ENCODE peak calls at places on chromosomes 13 and 19, in nine cellular contexts. K is activated naive CD4-positive, alpha-beta T cell treated with anti-CD3 and anti-CD28 coated beads, Interleukin-2, amount 10 ng/mL, durations not matched to agents 7 days and 5 days; P is SW480; J is skeletal muscle cell; Q is CD4-positive, alpha-beta T cell; U is AG10803; C is SHP77 treated with DMSO at 0.1 percent for 48 hours; H is cardiac muscle cell; L is caudate nucleus. W is an unnamed sample.

GRCh38 chr19:11444059-11444458 is 8.6 kb downstream of the PRKCSH start:
- DNase-seq in C (no peak), K (no peak), U (no peak), Q (no peak), P (no peak), L (no peak), H (no peak), J (no peak), W (no peak)

GRCh38 chr19:4831351-4832340 is at the start of gene TICAM1:
- DNase-seq in K (peak; percentile 84), U (peak; percentile 63), H (peak; percentile 70), L (no peak), Q (peak; percentile 56), P (peak; percentile 30), C (no peak), J (no peak), W (no peak)

GRCh38 chr13:79398915-79399314 is 7.1 kb downstream of the RBM26 start:
- DNase-seq in Q (no peak), P (no peak), U (no peak), K (no peak), C (no peak), L (no peak), J (no peak), H (no peak), W (no peak)

GRCh38 chr19:29967623-29968022 is 25.6 kb downstream of the URI1 start:
- DNase-seq in U (peak; percentile 37), C (no peak), P (no peak), H (peak; percentile 56), L (no peak), K (no peak), J (no peak), Q (no peak), W (no peak)

GRCh38 chr19:57934820-57935665 is at the start of gene ZNF418:
- DNase-seq in J (peak; percentile 55), C (no peak), Q (peak; percentile 5), L (peak; percentile 46), K (peak; percentile 72), H (peak; percentile 89), P (no peak), U (peak; percentile 81), W (peak; percentile 46)

GRCh38 chr13:84658881-84659661 is 776.8 kb upstream of the SLITRK1 start:
- DNase-seq in H (peak; percentile 7), K (no peak), U (peak; percentile 47), P (no peak), Q (no peak), C (no peak), L (no peak), J (no peak), W (no peak)

GRCh38 chr19:12868540-12869112 is 12.6 kb downstream of the DNASE2 start:
- DNase-seq in J (no peak), K (no peak), H (no peak), P (peak; percentile 30), L (no peak), C (no peak), Q (no peak), U (no peak), W (no peak)

GRCh38 chr19:35095667-35096368 is 19.8 kb upstream of the FXYD3 start:
- DNase-seq in J (no peak), P (peak; percentile 47), L (no peak), Q (no peak), U (no peak), H (no peak), K (no peak), C (no peak), W (no peak)

GRCh38 chr19:11581740-11582139 is 4.3 kb upstream of the ACP5 start:
- DNase-seq in C (no peak), P (no peak), K (peak; percentile 68), Q (no peak), H (peak; percentile 36), L (no peak), J (no peak), U (peak; percentile 13), W (no peak)

GRCh38 chr19:16260160-16260793 is 62.6 kb downstream of the AP1M1 start:
- DNase-seq in L (no peak), U (no peak), Q (no peak), K (no peak), H (no peak), C (no peak), P (no peak), J (no peak), W (no peak)

GRCh38 chr19:7373862-7374261 is 25.1 kb downstream of the ARHGEF18 start:
- DNase-seq in C (no peak), U (no peak), J (no peak), K (no peak), Q (no peak), P (peak; percentile 52), L (no peak), H (peak; percentile 25), W (no peak)

GRCh38 chr19:3065675-3066357 is 3.5 kb upstream of the TLE5 start:
- DNase-seq in U (no peak), P (no peak), L (no peak), K (no peak), H (no peak), J (no peak), C (peak; percentile 39), Q (no peak), W (no peak)

GRCh38 chr13:50592412-50593145 is 250.9 kb downstream of the DLEU7 start:
- DNase-seq in U (peak; percentile 80), J (peak; percentile 62), K (no peak), L (no peak), Q (no peak), H (peak; percentile 74), P (peak; percentile 86), C (no peak), W (peak; percentile 44)

GRCh38 chr19:33639034-33639681 is 17.4 kb downstream of the CHST8 start:
- DNase-seq in C (peak; percentile 84), Q (no peak), P (no peak), H (no peak), K (no peak), L (no peak), J (no peak), U (no peak), W (no peak)

GRCh38 chr19:15417699-15418098 is 1.1 kb downstream of the AKAP8L start:
- DNase-seq in L (no peak), U (no peak), J (no peak), C (no peak), P (no peak), K (no peak), H (peak; percentile 22), Q (no peak), W (no peak)

GRCh38 chr13:46383383-46383782 is 3.7 kb downstream of the RUBCNL start:
- DNase-seq in U (peak; percentile 42), J (no peak), C (no peak), H (no peak), L (no peak), P (no peak), K (no peak), Q (no peak), W (no peak)

GRCh38 chr13:46962286-46962941 is 65.6 kb upstream of the HTR2A start:
- DNase-seq in P (no peak), J (no peak), L (no peak), K (no peak), U (peak; percentile 42), H (peak; percentile 6), C (no peak), Q (no peak), W (no peak)

GRCh38 chr13:107808388-107808787 is 406.9 kb downstream of the LIG4 start:
- DNase-seq in U (no peak), P (no peak), L (no peak), K (no peak), J (no peak), H (peak; percentile 51), Q (no peak), C (no peak), W (no peak)

GRCh38 chr19:45164577-45165335 is 4.0 kb upstream of the NKPD1 start:
- DNase-seq in U (peak; percentile 61), J (peak; percentile 58), P (peak; percentile 81), H (peak; percentile 89), L (no peak), Q (peak; percentile 24), C (peak; percentile 17), K (peak; percentile 75), W (no peak)

GRCh38 chr19:42324655-42325307 is 654 bp upstream of the MEGF8 start:
- DNase-seq in C (no peak), L (no peak), J (no peak), U (no peak), Q (no peak), P (no peak), K (peak; percentile 30), H (no peak), W (no peak)

GRCh38 chr13:95440441-95441088 is 112.0 kb upstream of the CLDN10 start:
- DNase-seq in P (no peak), Q (no peak), U (no peak), L (no peak), C (no peak), J (no peak), H (peak; percentile 37), K (no peak), W (no peak)

GRCh38 chr13:85521586-85521985 is 277.6 kb downstream of the SLITRK6 start:
- DNase-seq in P (no peak), J (no peak), L (no peak), K (no peak), H (no peak), U (no peak), C (peak; percentile 100), Q (no peak), W (no peak)

GRCh38 chr19:33386361-33386858 is 12.9 kb downstream of the CEBPG start:
- DNase-seq in C (no peak), L (no peak), J (no peak), U (no peak), P (no peak), H (no peak), Q (no peak), K (no peak), W (no peak)

GRCh38 chr13:113862766-113863510 is 938 bp downstream of the GAS6 start:
- DNase-seq in P (peak; percentile 49), U (peak; percentile 46), J (no peak), K (peak; percentile 48), Q (no peak), C (no peak), L (no peak), H (peak; percentile 25), W (no peak)

GRCh38 chr13:84400711-84401110 is 518.4 kb upstream of the SLITRK1 start:
- DNase-seq in U (peak; percentile 74), K (no peak), L (no peak), H (peak; percentile 78), Q (no peak), C (no peak), J (peak; percentile 76), P (peak; percentile 0), W (peak; percentile 73)

GRCh38 chr13:23992722-23993438 is 95.6 kb upstream of the C1QTNF9B start:
- DNase-seq in H (no peak), Q (no peak), L (peak; percentile 53), K (no peak), J (no peak), U (no peak), P (no peak), C (no peak), W (no peak)

GRCh38 chr13:73133536-73133935 is 74.7 kb downstream of the KLF5 start:
- DNase-seq in Q (no peak), J (no peak), H (no peak), L (no peak), K (no peak), P (no peak), C (no peak), U (no peak), W (no peak)

GRCh38 chr13:110275931-110276552 is 30.9 kb downstream of the COL4A1 start:
- DNase-seq in P (no peak), K (no peak), H (no peak), L (no peak), J (no peak), U (peak; percentile 54), C (no peak), Q (no peak), W (no peak)

GRCh38 chr19:53966931-53967330 is 4.2 kb downstream of the CACNG8 start:
- DNase-seq in C (no peak), H (no peak), K (no peak), Q (no peak), L (no peak), J (no peak), P (no peak), U (no peak), W (no peak)

GRCh38 chr19:16715613-16716012 is 4.0 kb upstream of the NWD1 start:
- DNase-seq in P (no peak), J (no peak), U (no peak), K (no peak), L (no peak), H (no peak), C (no peak), Q (no peak), W (no peak)

GRCh38 chr13:112724788-112725345 is 35.0 kb downstream of the ATP11A start:
- DNase-seq in U (no peak), C (no peak), J (no peak), Q (no peak), H (no peak), K (no peak), P (no peak), L (no peak), W (no peak)